ENCODE peak calls at places on chromosomes 2 and 18, in seven cellular contexts. E is left colon; G is stimulated activated CD4-positive, alpha-beta T cell treated with anti-CD3 and anti-CD28 coated beads, Interleukin-2, amount 100 ng/mL, for 48 hours; H is retinal pigment epithelial cell; X is GM18507; P is GM03348; Z is stomach. A is an unnamed sample.

GRCh38 chr2:238913931-238914647 is 66.2 kb downstream of the TWIST2 start:
- DNase-seq in E (no peak), H (no peak), X (no peak), G (no peak), P (no peak), Z (no peak), A (no peak)

GRCh38 chr2:216090369-216090786 is 8.7 kb downstream of the TMEM169 start:
- DNase-seq in Z (no peak), P (peak), H (no peak), E (no peak), X (no peak), G (no peak), A (no peak)

GRCh38 chr2:39875914-39876267 is 96.8 kb upstream of the THUMPD2 start:
- DNase-seq in Z (no peak), G (no peak), X (no peak), E (no peak), P (no peak), H (no peak), A (no peak)

GRCh38 chr2:164538250-164538866 is 82.9 kb downstream of the GRB14 start:
- DNase-seq in Z (no peak), G (no peak), X (no peak), E (no peak), H (no peak), P (peak), A (no peak)

GRCh38 chr2:65607906-65608305 is 175.5 kb upstream of the SPRED2 start:
- DNase-seq in X (no peak), P (no peak), Z (no peak), H (no peak), G (no peak), E (no peak), A (no peak)

GRCh38 chr18:70973626-70974025 is 684.8 kb downstream of the SOCS6 start:
- DNase-seq in H (peak), X (no peak), G (no peak), Z (no peak), P (no peak), E (no peak), A (no peak)

GRCh38 chr18:34738173-34738894 is 28.2 kb downstream of the DTNA start:
- DNase-seq in G (no peak), X (no peak), P (no peak), E (no peak), Z (no peak), H (peak), A (no peak)

GRCh38 chr18:75455249-75456183 is 28.0 kb upstream of the SMIM21 start:
- DNase-seq in P (peak), H (no peak), X (no peak), E (no peak), G (no peak), Z (no peak), A (no peak)

GRCh38 chr18:9914584-9915290 is 921 bp downstream of the VAPA start:
- DNase-seq in E (peak), Z (peak), X (peak), H (peak), P (peak), G (peak), A (no peak)

GRCh38 chr2:8676915-8677645 is 4.8 kb upstream of the ID2 start:
- DNase-seq in E (no peak), H (no peak), G (no peak), Z (no peak), X (no peak), P (peak), A (no peak)

GRCh38 chr2:119282139-119282965 is 58.7 kb downstream of the STEAP3 start:
- DNase-seq in E (no peak), P (no peak), X (no peak), G (no peak), H (no peak), Z (no peak), A (no peak)

GRCh38 chr2:129698593-129698992 is 280.9 kb upstream of the RAB6C start:
- DNase-seq in X (no peak), G (no peak), H (no peak), Z (no peak), E (no peak), P (no peak), A (no peak)

GRCh38 chr2:110211938-110212858 is at the start of gene MTLN:
- DNase-seq in P (peak), X (peak), G (peak), Z (peak), E (peak), H (no peak), A (peak)

GRCh38 chr2:74081030-74081429 is 66.7 kb downstream of the BOLA3 start:
- DNase-seq in E (no peak), Z (no peak), H (no peak), G (no peak), X (no peak), P (no peak), A (no peak)

GRCh38 chr2:80148906-80149305 is 155.6 kb downstream of the LRRTM1 start:
- DNase-seq in G (no peak), Z (no peak), E (no peak), H (no peak), X (no peak), P (no peak), A (no peak)

GRCh38 chr18:25467226-25468065 is 115.5 kb upstream of the ZNF521 start:
- DNase-seq in P (peak), Z (no peak), G (no peak), H (no peak), E (no peak), X (no peak), A (no peak)

GRCh38 chr2:84844141-84844540 is 36.7 kb downstream of the TRABD2A start:
- DNase-seq in X (no peak), Z (no peak), E (no peak), G (no peak), H (no peak), P (no peak), A (no peak)

A was measured in hypothalamus.